ENCODE peak calls at places on chromosome X, in four cellular contexts. G is T-helper 2 cell, T is NCI-H82, J is ascending aorta. D is an unnamed sample.
A peak's percentile ranks its signal among the peaks of the same experiment; 100 is the strongest.

GRCh38 chrX:133838761-133839676 is 146.4 kb downstream of the GPC3 start:
- DNase-seq in G (no peak), T (peak; percentile 64), J (no peak), D (peak; percentile 4)

GRCh38 chrX:137031517-137032377 is 2.0 kb downstream of the GPR101 start:
- DNase-seq in G (peak; percentile 19), T (peak; percentile 67), J (no peak), D (no peak)

GRCh38 chrX:71941771-71942170 is 31.1 kb downstream of the NHSL2 start:
- DNase-seq in G (no peak), T (no peak), J (no peak), D (no peak)

GRCh38 chrX:148574247-148574973 is 74.0 kb downstream of the AFF2 start:
- DNase-seq in G (no peak), T (peak; percentile 9), J (no peak), D (no peak)

GRCh38 chrX:54182194-54182863 is 725 bp downstream of the FAM120C start:
- DNase-seq in G (peak; percentile 42), T (peak; percentile 69), J (peak; percentile 82), D (peak; percentile 42)

GRCh38 chrX:25389276-25389675 is 373.5 kb upstream of the ARX start:
- DNase-seq in G (no peak), T (no peak), J (no peak), D (no peak)

GRCh38 chrX:153766098-153766817 is 2.2 kb downstream of the PLXNB3 start:
- DNase-seq in G (no peak), T (peak; percentile 53), J (no peak), D (no peak)

GRCh38 chrX:70234355-70234754 is at the start of gene AWAT1:
- DNase-seq in G (no peak), T (no peak), J (no peak), D (no peak)

D was measured in activated gamma-delta T cell treated with anti-CD3 and anti-CD28 coated beads, Interleukin-2, amount 50 U/mL, for 16 hours.